ENCODE peak calls at places on chromosome 10, in six cellular contexts. One of them, this sample, is unnamed.

GRCh38 chr10:107264742-107265141 is 100.2 kb upstream of the SORCS1 start:
- DNase-seq in iris pigment epithelial cell: no peak
- DNase-seq in astrocyte of the spinal cord: no peak
- DNase-seq in dermis blood vessel endothelial cell: no peak
- DNase-seq in upper lobe of right lung: no peak
- DNase-seq in heart right ventricle: no peak
- DNase-seq in this sample: no peak

GRCh38 chr10:27618906-27619305 is 114.8 kb downstream of the RAB18 start:
- DNase-seq in iris pigment epithelial cell: no peak
- DNase-seq in astrocyte of the spinal cord: no peak
- DNase-seq in dermis blood vessel endothelial cell: no peak
- DNase-seq in upper lobe of right lung: no peak
- DNase-seq in heart right ventricle: no peak
- DNase-seq in this sample: no peak

GRCh38 chr10:60572511-60573194 is 183.0 kb upstream of the ANK3 start:
- DNase-seq in iris pigment epithelial cell: peak; percentile 83
- DNase-seq in astrocyte of the spinal cord: peak; percentile 78
- DNase-seq in dermis blood vessel endothelial cell: peak; percentile 4
- DNase-seq in upper lobe of right lung: no peak
- DNase-seq in heart right ventricle: peak; percentile 13
- DNase-seq in this sample: peak; percentile 56

GRCh38 chr10:33945051-33945450 is 610.6 kb upstream of the NRP1 start:
- DNase-seq in iris pigment epithelial cell: no peak
- DNase-seq in astrocyte of the spinal cord: no peak
- DNase-seq in dermis blood vessel endothelial cell: no peak
- DNase-seq in upper lobe of right lung: no peak
- DNase-seq in heart right ventricle: no peak
- DNase-seq in this sample: no peak

GRCh38 chr10:122142652-122143237 is 128.4 kb upstream of the BTBD16 start:
- DNase-seq in iris pigment epithelial cell: no peak
- DNase-seq in astrocyte of the spinal cord: no peak
- DNase-seq in dermis blood vessel endothelial cell: peak; percentile 57
- DNase-seq in upper lobe of right lung: no peak
- DNase-seq in heart right ventricle: peak; percentile 45
- DNase-seq in this sample: no peak

GRCh38 chr10:53111529-53111928 is 338.9 kb upstream of the MBL2 start:
- DNase-seq in iris pigment epithelial cell: no peak
- DNase-seq in astrocyte of the spinal cord: no peak
- DNase-seq in dermis blood vessel endothelial cell: no peak
- DNase-seq in upper lobe of right lung: no peak
- DNase-seq in heart right ventricle: no peak
- DNase-seq in this sample: no peak

GRCh38 chr10:44198096-44198779 is 186.7 kb downstream of the CXCL12 start:
- DNase-seq in iris pigment epithelial cell: peak; percentile 44
- DNase-seq in astrocyte of the spinal cord: peak; percentile 19
- DNase-seq in dermis blood vessel endothelial cell: no peak
- DNase-seq in upper lobe of right lung: no peak
- DNase-seq in heart right ventricle: no peak
- DNase-seq in this sample: no peak

GRCh38 chr10:34018811-34019210 is 684.3 kb upstream of the NRP1 start:
- DNase-seq in iris pigment epithelial cell: no peak
- DNase-seq in astrocyte of the spinal cord: no peak
- DNase-seq in dermis blood vessel endothelial cell: no peak
- DNase-seq in upper lobe of right lung: no peak
- DNase-seq in heart right ventricle: no peak
- DNase-seq in this sample: no peak

GRCh38 chr10:132616170-132616994 is 78.8 kb downstream of the INPP5A start:
- DNase-seq in iris pigment epithelial cell: no peak
- DNase-seq in astrocyte of the spinal cord: no peak
- DNase-seq in dermis blood vessel endothelial cell: no peak
- DNase-seq in upper lobe of right lung: peak; percentile 64
- DNase-seq in heart right ventricle: no peak
- DNase-seq in this sample: no peak

GRCh38 chr10:91590904-91591791 is 41.7 kb downstream of the PPP1R3C start:
- DNase-seq in iris pigment epithelial cell: peak; percentile 43
- DNase-seq in astrocyte of the spinal cord: peak; percentile 21
- DNase-seq in dermis blood vessel endothelial cell: peak; percentile 29
- DNase-seq in upper lobe of right lung: no peak
- DNase-seq in heart right ventricle: peak; percentile 75
- DNase-seq in this sample: peak; percentile 98

GRCh38 chr10:14649739-14650138 is 125.0 kb downstream of the FAM107B start:
- DNase-seq in iris pigment epithelial cell: no peak
- DNase-seq in astrocyte of the spinal cord: no peak
- DNase-seq in dermis blood vessel endothelial cell: no peak
- DNase-seq in upper lobe of right lung: no peak
- DNase-seq in heart right ventricle: no peak
- DNase-seq in this sample: no peak

GRCh38 chr10:93495654-93496321 is 624 bp upstream of the CEP55 start:
- DNase-seq in iris pigment epithelial cell: no peak
- DNase-seq in astrocyte of the spinal cord: no peak
- DNase-seq in dermis blood vessel endothelial cell: peak; percentile 45
- DNase-seq in upper lobe of right lung: no peak
- DNase-seq in heart right ventricle: peak; percentile 27
- DNase-seq in this sample: peak; percentile 46

GRCh38 chr10:100882681-100883321 is 30.0 kb upstream of the SLF2 start:
- DNase-seq in iris pigment epithelial cell: peak; percentile 57
- DNase-seq in astrocyte of the spinal cord: peak; percentile 69
- DNase-seq in dermis blood vessel endothelial cell: peak; percentile 84
- DNase-seq in upper lobe of right lung: peak; percentile 41
- DNase-seq in heart right ventricle: peak; percentile 24
- DNase-seq in this sample: peak; percentile 18

GRCh38 chr10:68900427-68901105 is 549 bp upstream of the DDX50 start:
- DNase-seq in iris pigment epithelial cell: peak; percentile 78
- DNase-seq in astrocyte of the spinal cord: no peak
- DNase-seq in dermis blood vessel endothelial cell: no peak
- DNase-seq in upper lobe of right lung: peak; percentile 91
- DNase-seq in heart right ventricle: no peak
- DNase-seq in this sample: peak; percentile 78

GRCh38 chr10:25493122-25493893 is 318.5 kb downstream of the GPR158 start:
- DNase-seq in iris pigment epithelial cell: peak; percentile 96
- DNase-seq in astrocyte of the spinal cord: peak; percentile 88
- DNase-seq in dermis blood vessel endothelial cell: peak; percentile 4
- DNase-seq in upper lobe of right lung: no peak
- DNase-seq in heart right ventricle: peak; percentile 12
- DNase-seq in this sample: peak; percentile 86

This sample was measured in mesenchymal stem cell.